ENCODE peak calls at places on chromosome 13, in ten cellular contexts. C is aorta; I is CD4-positive, CD25-positive, alpha-beta regulatory T cell; U is cardiac muscle cell; F is foreskin fibroblast; M is SK-N-MC; R is dorsolateral prefrontal cortex; H is PC-9; O is left ventricle myocardium inferior; V is brain microvascular endothelial cell. K is an unnamed sample.

GRCh38 chr13:50732712-50733111 is 110.8 kb downstream of the DLEU7 start:
- DNase-seq in I (no peak), R (no peak), C (no peak), H (peak; percentile 40), F (peak; percentile 83), V (peak; percentile 47), O (no peak), U (no peak), M (no peak), K (no peak)

GRCh38 chr13:67416047-67416925 is 186.2 kb upstream of the PCDH9 start:
- DNase-seq in O (no peak), I (no peak), F (peak; percentile 10), M (no peak), R (no peak), H (no peak), U (peak; percentile 66), V (peak; percentile 43), C (no peak), K (no peak)

GRCh38 chr13:112756967-112757758 is 67.3 kb downstream of the ATP11A start:
- DNase-seq in F (no peak), V (no peak), H (no peak), I (no peak), M (no peak), C (peak; percentile 42), U (no peak), O (no peak), R (peak; percentile 53), K (no peak)

GRCh38 chr13:28204690-28205443 is 66.5 kb downstream of the PAN3 start:
- DNase-seq in C (no peak), H (no peak), R (no peak), I (no peak), U (no peak), V (no peak), O (no peak), F (no peak), M (no peak), K (no peak)

GRCh38 chr13:48210178-48210577 is 22.8 kb upstream of the ITM2B start:
- DNase-seq in C (no peak), M (no peak), I (no peak), U (no peak), H (peak; percentile 73), R (no peak), O (no peak), F (peak; percentile 62), V (peak; percentile 15), K (no peak)

GRCh38 chr13:99224019-99224418 is 23.4 kb downstream of the UBAC2 start:
- DNase-seq in H (peak; percentile 30), F (no peak), I (no peak), O (no peak), C (no peak), U (no peak), M (no peak), R (no peak), V (no peak), K (no peak)

GRCh38 chr13:25267715-25268114 is 19.6 kb downstream of the MTMR6 start:
- DNase-seq in R (no peak), F (no peak), O (no peak), H (no peak), U (no peak), C (no peak), V (no peak), M (no peak), I (no peak), K (peak; percentile 2)

GRCh38 chr13:48527955-48528354 is 4.9 kb downstream of the RCBTB2 start:
- DNase-seq in H (no peak), O (no peak), V (no peak), I (no peak), U (no peak), C (no peak), R (no peak), F (no peak), M (no peak), K (no peak)

GRCh38 chr13:49435992-49436391 is 7.9 kb downstream of the CAB39L start:
- DNase-seq in V (peak; percentile 19), U (no peak), C (no peak), O (no peak), M (no peak), R (no peak), F (no peak), H (no peak), I (no peak), K (no peak)

GRCh38 chr13:33285420-33286124 is at the start of gene STARD13:
- DNase-seq in H (peak; percentile 93), C (peak; percentile 95), M (peak; percentile 80), I (no peak), O (peak; percentile 94), V (peak; percentile 98), R (peak; percentile 86), U (peak; percentile 93), F (peak; percentile 98), K (no peak)

GRCh38 chr13:81987159-81987558 is 1646.2 kb upstream of the SPRY2 start:
- DNase-seq in I (no peak), V (no peak), C (no peak), R (no peak), U (no peak), M (no peak), F (no peak), O (no peak), H (no peak), K (no peak)

DNA sequence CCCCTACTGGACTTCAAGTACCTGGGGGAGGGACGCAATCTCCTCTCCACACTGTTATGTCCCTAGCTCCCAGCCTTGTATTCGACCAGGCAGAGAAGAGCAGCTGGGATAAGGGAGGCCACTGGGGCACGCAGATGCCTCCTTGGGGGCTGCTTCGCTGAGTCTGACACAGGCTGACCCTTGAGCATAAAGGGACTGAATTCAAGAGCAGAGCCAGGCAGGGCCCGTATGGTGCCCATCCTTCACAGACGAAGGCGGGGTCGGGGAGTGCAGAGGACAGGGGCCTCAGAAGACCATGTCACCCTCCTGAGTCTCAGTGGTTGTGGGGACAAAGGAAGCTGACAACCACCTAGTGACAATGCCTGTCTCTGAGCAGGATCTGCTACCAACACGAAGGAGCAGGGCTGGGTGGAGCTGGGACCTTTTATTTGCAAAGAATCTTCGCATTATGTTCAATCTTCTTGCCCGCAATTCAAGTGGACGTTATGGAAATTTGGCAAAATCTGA is 124.6 kb downstream of the TUBA3C start:
- DNase-seq in U (no peak), I (no peak), C (peak; percentile 43), R (no peak), O (no peak), V (no peak), M (no peak), H (no peak), F (no peak), K (no peak)
- H3K4me3 ChIP-seq in U (no peak overlapping the region), I (no peak overlapping the region), C (no peak overlapping the region), R (no peak overlapping the region), O (no peak overlapping the region), V (no peak overlapping the region), M (no peak overlapping the region), H (no peak overlapping the region), F (no peak overlapping the region), K (no peak overlapping the region)

GRCh38 chr13:75936791-75937190 is 300.7 kb downstream of the LMO7 start:
- DNase-seq in H (no peak), I (no peak), U (no peak), M (no peak), F (no peak), V (no peak), R (no peak), C (no peak), O (no peak), K (no peak)

GRCh38 chr13:75931116-75931515 is 295.0 kb downstream of the LMO7 start:
- DNase-seq in R (no peak), C (no peak), M (no peak), V (no peak), F (no peak), U (no peak), O (no peak), H (no peak), I (no peak), K (no peak)

GRCh38 chr13:75935805-75936204 is 299.7 kb downstream of the LMO7 start:
- DNase-seq in R (no peak), C (no peak), H (no peak), F (no peak), V (no peak), O (no peak), M (no peak), I (no peak), U (no peak), K (no peak)

GRCh38 chr13:75938811-75939525 is 302.8 kb downstream of the LMO7 start:
- DNase-seq in I (no peak), H (no peak), M (no peak), F (peak; percentile 11), V (no peak), U (no peak), C (no peak), O (no peak), R (no peak), K (no peak)

DNA sequence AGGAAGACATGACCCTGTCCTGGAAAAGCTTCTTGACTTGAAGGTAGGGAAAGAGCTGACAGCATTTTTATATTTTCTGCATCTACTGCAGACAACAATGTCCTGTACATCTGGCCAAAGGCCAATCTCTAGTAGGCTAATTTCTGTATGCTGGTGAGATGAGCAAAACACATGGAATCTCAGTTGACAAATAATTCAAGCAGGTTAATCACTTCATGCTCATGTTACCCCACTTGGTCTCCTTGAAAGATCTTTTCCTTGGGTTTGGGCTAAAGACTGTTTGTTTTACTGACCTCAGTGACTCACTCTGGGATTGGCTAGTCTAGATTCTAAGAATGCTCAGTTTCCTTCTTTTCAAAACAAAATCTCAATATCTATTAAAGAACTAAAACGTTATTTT is 298.8 kb downstream of the LMO7 start:
- DNase-seq in H (no peak), C (no peak), M (no peak), I (no peak), R (no peak), U (no peak), O (no peak), F (peak; percentile 48), V (peak; percentile 25), K (no peak)
- H3K4me3 ChIP-seq in H (no peak overlapping the region), C (no peak overlapping the region), M (no peak overlapping the region), I (no peak overlapping the region), R (no peak overlapping the region), U (no peak overlapping the region), O (no peak overlapping the region), F (no peak overlapping the region), V (no peak overlapping the region), K (no peak overlapping the region)

GRCh38 chr13:37870489-37870845 is 895 bp upstream of the TRPC4 start:
- DNase-seq in C (no peak), F (no peak), V (no peak), I (no peak), R (no peak), M (no peak), H (no peak), U (no peak), O (no peak), K (no peak)
- H3K4me3 ChIP-seq in C (peak overlapping the region; percentile 7), F (peak overlapping the region; percentile 95), V (peak overlapping the region; percentile 77), I (no peak overlapping the region), R (peak overlapping the region; percentile 72), M (no peak overlapping the region), H (peak overlapping the region; percentile 63), U (no peak overlapping the region), O (peak overlapping the region; percentile 73), K (no peak overlapping the region)

DNA sequence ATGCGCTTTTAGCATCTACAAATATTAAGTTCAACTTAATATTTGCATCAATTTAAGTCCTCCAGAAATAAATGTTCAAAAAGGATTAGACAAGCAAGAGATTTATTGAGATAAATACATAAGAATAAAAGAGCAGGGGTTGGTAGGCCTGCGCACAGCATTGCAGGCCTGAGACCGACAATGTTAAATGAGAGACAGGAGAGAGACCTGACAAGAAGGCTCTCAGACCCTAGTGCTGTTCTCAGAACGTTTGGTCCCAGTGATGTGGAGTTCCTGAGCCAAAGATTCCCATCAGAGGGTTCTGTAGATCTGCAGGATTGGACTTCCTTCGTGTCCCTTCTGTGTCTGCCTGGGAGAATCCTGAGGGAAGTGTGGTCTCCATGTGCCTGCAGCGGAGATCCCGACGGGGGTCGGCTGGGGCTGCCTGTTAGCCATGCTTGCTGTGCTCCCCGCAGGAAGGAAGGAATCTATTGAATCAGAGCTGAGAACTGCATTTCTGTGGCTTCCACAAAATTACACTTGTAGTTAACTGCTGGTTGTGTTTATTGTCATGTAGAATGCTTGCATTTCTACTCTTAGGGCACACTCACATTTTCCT is 369.9 kb upstream of the SLC10A2 start:
- DNase-seq in I (no peak), M (no peak), U (no peak), C (no peak), H (no peak), R (no peak), O (no peak), F (no peak), V (no peak), K (no peak)
- H3K4me3 ChIP-seq in I (no peak overlapping the region), M (no peak overlapping the region), U (no peak overlapping the region), C (no peak overlapping the region), H (no peak overlapping the region), R (no peak overlapping the region), O (no peak overlapping the region), F (no peak overlapping the region), V (no peak overlapping the region), K (no peak overlapping the region)